ENCODE peak calls at places on chromosomes 16 and 17, in ten cellular contexts. One of them, this sample, is unnamed.

GRCh38 chr16:88799569-88800276 is 3.9 kb upstream of the CDT1 start:
- DNase-seq in progenitor cell of endocrine pancreas: no peak
- DNase-seq in islet precursor cell: no peak
- DNase-seq in COR-L47: no peak
- DNase-seq in foreskin fibroblast: peak
- DNase-seq in HFFc6: no peak
- DNase-seq in GM19239: no peak
- DNase-seq in heart left ventricle: no peak
- DNase-seq in posterior cingulate gyrus: no peak
- DNase-seq in neural crest cell: no peak
- DNase-seq in this sample: no peak

GRCh38 chr16:73000907-73001521 is 46.9 kb downstream of the ZFHX3 start:
- DNase-seq in foreskin fibroblast: no peak
- DNase-seq in heart left ventricle: no peak
- DNase-seq in COR-L47: no peak
- DNase-seq in posterior cingulate gyrus: no peak
- DNase-seq in neural crest cell: no peak
- DNase-seq in HFFc6: no peak
- DNase-seq in GM19239: no peak
- DNase-seq in islet precursor cell: no peak
- DNase-seq in progenitor cell of endocrine pancreas: no peak
- DNase-seq in this sample: no peak

GRCh38 chr16:56974549-56975300 is 13.0 kb downstream of the CETP start:
- DNase-seq in GM19239: no peak
- DNase-seq in islet precursor cell: no peak
- DNase-seq in COR-L47: no peak
- DNase-seq in HFFc6: no peak
- DNase-seq in progenitor cell of endocrine pancreas: no peak
- DNase-seq in heart left ventricle: no peak
- DNase-seq in posterior cingulate gyrus: peak
- DNase-seq in foreskin fibroblast: no peak
- DNase-seq in neural crest cell: no peak
- DNase-seq in this sample: no peak

GRCh38 chr17:38868968-38869646 is 751 bp upstream of the LASP1 start:
- DNase-seq in GM19239: peak
- DNase-seq in posterior cingulate gyrus: peak
- DNase-seq in islet precursor cell: peak
- DNase-seq in heart left ventricle: peak
- DNase-seq in foreskin fibroblast: peak
- DNase-seq in HFFc6: peak
- DNase-seq in neural crest cell: peak
- DNase-seq in COR-L47: peak
- DNase-seq in progenitor cell of endocrine pancreas: peak
- DNase-seq in this sample: peak

GRCh38 chr17:81651692-81652091 is 4.7 kb downstream of the PDE6G start:
- DNase-seq in progenitor cell of endocrine pancreas: no peak
- DNase-seq in islet precursor cell: no peak
- DNase-seq in foreskin fibroblast: peak
- DNase-seq in GM19239: no peak
- DNase-seq in posterior cingulate gyrus: no peak
- DNase-seq in COR-L47: no peak
- DNase-seq in HFFc6: peak
- DNase-seq in heart left ventricle: no peak
- DNase-seq in neural crest cell: no peak
- DNase-seq in this sample: peak

GRCh38 chr17:29283496-29283895 is 10.5 kb downstream of the NUFIP2 start:
- DNase-seq in islet precursor cell: no peak
- DNase-seq in HFFc6: no peak
- DNase-seq in GM19239: no peak
- DNase-seq in foreskin fibroblast: peak
- DNase-seq in posterior cingulate gyrus: no peak
- DNase-seq in COR-L47: no peak
- DNase-seq in neural crest cell: no peak
- DNase-seq in progenitor cell of endocrine pancreas: no peak
- DNase-seq in heart left ventricle: no peak
- DNase-seq in this sample: no peak

GRCh38 chr16:64983983-64984382 is 137.9 kb downstream of the CDH11 start:
- DNase-seq in neural crest cell: peak
- DNase-seq in posterior cingulate gyrus: peak
- DNase-seq in heart left ventricle: peak
- DNase-seq in islet precursor cell: peak
- DNase-seq in GM19239: no peak
- DNase-seq in progenitor cell of endocrine pancreas: no peak
- DNase-seq in HFFc6: peak
- DNase-seq in foreskin fibroblast: peak
- DNase-seq in COR-L47: peak
- DNase-seq in this sample: peak

GRCh38 chr16:12780467-12780866 is 23.2 kb downstream of the CPPED1 start:
- DNase-seq in neural crest cell: no peak
- DNase-seq in heart left ventricle: no peak
- DNase-seq in foreskin fibroblast: no peak
- DNase-seq in HFFc6: no peak
- DNase-seq in posterior cingulate gyrus: no peak
- DNase-seq in COR-L47: no peak
- DNase-seq in islet precursor cell: no peak
- DNase-seq in progenitor cell of endocrine pancreas: no peak
- DNase-seq in GM19239: no peak
- DNase-seq in this sample: no peak

GRCh38 chr17:37708008-37708615 is 36.7 kb downstream of the HNF1B start:
- DNase-seq in progenitor cell of endocrine pancreas: no peak
- DNase-seq in COR-L47: no peak
- DNase-seq in GM19239: no peak
- DNase-seq in islet precursor cell: no peak
- DNase-seq in neural crest cell: no peak
- DNase-seq in foreskin fibroblast: no peak
- DNase-seq in HFFc6: no peak
- DNase-seq in heart left ventricle: no peak
- DNase-seq in posterior cingulate gyrus: no peak
- DNase-seq in this sample: no peak

GRCh38 chr17:16943541-16944333 is 28.2 kb downstream of the TNFRSF13B start:
- DNase-seq in COR-L47: no peak
- DNase-seq in heart left ventricle: no peak
- DNase-seq in neural crest cell: no peak
- DNase-seq in islet precursor cell: peak
- DNase-seq in GM19239: no peak
- DNase-seq in HFFc6: no peak
- DNase-seq in progenitor cell of endocrine pancreas: no peak
- DNase-seq in foreskin fibroblast: no peak
- DNase-seq in posterior cingulate gyrus: peak
- DNase-seq in this sample: no peak

GRCh38 chr17:79797492-79798295 is 817 bp upstream of the CBX8 start:
- DNase-seq in COR-L47: peak
- DNase-seq in foreskin fibroblast: no peak
- DNase-seq in heart left ventricle: no peak
- DNase-seq in neural crest cell: no peak
- DNase-seq in islet precursor cell: peak
- DNase-seq in posterior cingulate gyrus: no peak
- DNase-seq in GM19239: no peak
- DNase-seq in HFFc6: no peak
- DNase-seq in progenitor cell of endocrine pancreas: no peak
- DNase-seq in this sample: peak